ENCODE peak calls at places on chromosomes 3 and 15, in eight cellular contexts. J, C, X, S, I, A, K and Z are unnamed samples.
A peak's percentile ranks its signal among the peaks of the same experiment; 100 is the strongest.

GRCh38 chr3:134642445-134643149 is 8.2 kb downstream of the KY start:
- DNase-seq in K (no peak), S (no peak), C (peak; percentile 27), I (no peak), J (no peak), A (no peak), X (no peak), Z (no peak)

GRCh38 chr3:131503328-131503650 is 518 bp upstream of the MRPL3 start:
- DNase-seq in S (no peak), C (no peak), I (peak; percentile 21), X (no peak), A (peak; percentile 2), J (no peak), K (no peak), Z (no peak)

GRCh38 chr15:25181290-25182097 is 226.7 kb downstream of the SNRPN start:
- DNase-seq in X (no peak), K (no peak), J (no peak), C (peak; percentile 12), S (no peak), A (no peak), I (no peak), Z (no peak)

GRCh38 chr3:44058022-44058867 is 183.4 kb upstream of the TOPAZ1 start:
- DNase-seq in J (no peak), C (no peak), S (no peak), X (no peak), A (no peak), I (no peak), K (no peak), Z (no peak)

GRCh38 chr3:53650424-53650823 is 156.0 kb downstream of the CACNA1D start:
- DNase-seq in A (no peak), J (no peak), C (no peak), X (no peak), S (no peak), I (no peak), K (no peak), Z (no peak)

GRCh38 chr3:48407542-48408099 is 22.3 kb downstream of the PLXNB1 start:
- DNase-seq in A (no peak), K (no peak), X (no peak), C (no peak), J (no peak), S (no peak), I (peak; percentile 0), Z (no peak)

GRCh38 chr3:156702367-156702766 is 28.0 kb downstream of the TIPARP start:
- DNase-seq in C (no peak), A (no peak), K (no peak), S (no peak), I (no peak), X (no peak), J (no peak), Z (no peak)

GRCh38 chr15:87792250-87793030 is 464.1 kb downstream of the NTRK3 start:
- DNase-seq in S (no peak), I (no peak), C (no peak), A (no peak), X (no peak), J (no peak), K (no peak), Z (no peak)

GRCh38 chr3:9064853-9065252 is 101.6 kb upstream of the RAD18 start:
- DNase-seq in X (no peak), K (no peak), I (peak; percentile 59), J (no peak), C (no peak), A (no peak), S (no peak), Z (no peak)

GRCh38 chr15:62988701-62989100 is 53.8 kb upstream of the TPM1 start:
- DNase-seq in J (no peak), I (no peak), S (no peak), K (no peak), C (peak; percentile 64), X (no peak), A (no peak), Z (no peak)

GRCh38 chr3:183541738-183542137 is 13.8 kb downstream of the KLHL6 start:
- DNase-seq in J (no peak), K (no peak), S (no peak), C (no peak), X (no peak), A (no peak), I (peak; percentile 31), Z (no peak)

GRCh38 chr15:85407421-85408269 is 27.2 kb downstream of the AKAP13 start:
- DNase-seq in X (no peak), C (no peak), K (peak; percentile 7), S (no peak), I (no peak), J (peak; percentile 95), A (no peak), Z (no peak)

GRCh38 chr3:15924914-15925313 is 127.1 kb upstream of the ANKRD28 start:
- DNase-seq in I (no peak), J (no peak), A (no peak), K (peak; percentile 21), C (no peak), S (no peak), X (no peak), Z (no peak)

GRCh38 chr15:51621917-51622268 is 678 bp downstream of the DMXL2 start:
- DNase-seq in K (no peak), X (peak; percentile 16), C (peak; percentile 45), J (peak; percentile 65), S (peak; percentile 3), A (peak; percentile 37), I (peak; percentile 56), Z (no peak)

GRCh38 chr3:65181397-65181871 is 493.6 kb upstream of the ADAMTS9 start:
- DNase-seq in K (no peak), I (peak; percentile 45), C (no peak), X (no peak), J (no peak), S (no peak), A (no peak), Z (no peak)

GRCh38 chr3:152583913-152584312 is 251.0 kb upstream of the P2RY1 start:
- DNase-seq in C (no peak), K (no peak), A (no peak), J (no peak), X (no peak), S (no peak), I (no peak), Z (no peak)

GRCh38 chr15:67914537-67915373 is 74.9 kb upstream of the RNU6-1 start:
- DNase-seq in C (peak; percentile 35), X (no peak), A (peak; percentile 35), J (no peak), S (no peak), K (peak; percentile 35), I (peak; percentile 69), Z (no peak)

GRCh38 chr3:182435860-182436259 is 357.4 kb upstream of the ATP11B start:
- DNase-seq in C (no peak), X (no peak), I (no peak), J (no peak), S (no peak), A (no peak), K (no peak), Z (no peak)

GRCh38 chr3:28840976-28841376 is 439.9 kb upstream of the RBMS3 start:
- DNase-seq in C (no peak), X (no peak), I (no peak), A (no peak), S (no peak), J (no peak), K (no peak), Z (no peak)

GRCh38 chr3:170830580-170830979 is 39.4 kb downstream of the RPL22L1 start:
- DNase-seq in I (no peak), S (no peak), K (no peak), X (no peak), J (no peak), C (no peak), A (no peak), Z (no peak)

GRCh38 chr3:133821767-133822638 is 16.4 kb downstream of the SRPRB start:
- DNase-seq in A (no peak), K (no peak), J (peak; percentile 89), I (peak; percentile 79), S (no peak), X (peak; percentile 49), C (peak; percentile 50), Z (no peak)

GRCh38 chr3:193509103-193509965 is 45.4 kb downstream of the ATP13A4 start:
- DNase-seq in C (no peak), X (no peak), S (no peak), K (no peak), I (no peak), J (peak; percentile 7), A (no peak), Z (no peak)

GRCh38 chr15:47603026-47603425 is 114.3 kb upstream of the SEMA6D start:
- DNase-seq in X (no peak), I (no peak), S (no peak), A (no peak), J (no peak), K (no peak), C (no peak), Z (no peak)

GRCh38 chr15:96293446-96293845 is 37.1 kb upstream of the NR2F2 start:
- DNase-seq in J (no peak), K (no peak), S (no peak), X (no peak), A (no peak), I (no peak), C (no peak), Z (no peak)

GRCh38 chr3:43260412-43260811 is 25.9 kb upstream of the SNRK start:
- DNase-seq in C (no peak), J (no peak), I (no peak), S (no peak), X (no peak), K (no peak), A (no peak), Z (no peak)

GRCh38 chr15:77505556-77505955 is 84.9 kb downstream of the HMG20A start:
- DNase-seq in I (no peak), S (no peak), C (no peak), A (no peak), J (no peak), X (no peak), K (no peak), Z (no peak)

GRCh38 chr15:61064653-61065052 is 164.4 kb downstream of the RORA start:
- DNase-seq in C (no peak), J (no peak), K (peak; percentile 83), A (peak; percentile 13), I (no peak), X (no peak), S (no peak), Z (no peak)

GRCh38 chr15:82664021-82664420 is 16.9 kb upstream of the CPEB1 start:
- DNase-seq in S (no peak), K (no peak), I (no peak), X (no peak), C (no peak), J (no peak), A (no peak), Z (no peak)

GRCh38 chr3:194736896-194737600 is 51.4 kb downstream of the FAM43A start:
- DNase-seq in I (no peak), X (no peak), S (no peak), J (no peak), K (no peak), A (no peak), C (no peak), Z (no peak)

GRCh38 chr3:49602877-49603411 is 48.7 kb downstream of the BSN start:
- DNase-seq in I (no peak), A (no peak), J (peak; percentile 27), S (no peak), X (no peak), K (no peak), C (no peak), Z (no peak)

GRCh38 chr3:27729748-27730611 is 7.9 kb upstream of the EOMES start:
- DNase-seq in I (peak; percentile 46), C (peak; percentile 60), X (no peak), K (no peak), A (no peak), J (no peak), S (no peak), Z (no peak)

GRCh38 chr3:179323197-179323901 is 518 bp downstream of the ZNF639 start:
- DNase-seq in I (peak; percentile 80), S (peak; percentile 28), J (peak; percentile 47), X (peak; percentile 40), C (peak; percentile 59), K (peak; percentile 71), A (peak; percentile 56), Z (no peak)

GRCh38 chr3:190217081-190217480 is 96.4 kb upstream of the P3H2 start:
- DNase-seq in J (peak; percentile 52), C (no peak), K (no peak), X (no peak), I (no peak), A (no peak), S (no peak), Z (no peak)